ENCODE peak calls at places on chromosome 22, in four cellular contexts. Y, O, J and F are unnamed samples.
A peak's percentile ranks its signal among the peaks of the same experiment; 100 is the strongest.

GRCh38 chr22:29463487-29464088 is 16.4 kb upstream of the NEFH start:
- DNase-seq in Y (no peak), O (no peak), J (no peak), F (no peak)

GRCh38 chr22:35838849-35839646 is 121.4 kb downstream of the APOL5 start:
- DNase-seq in Y (peak; percentile 79), O (peak; percentile 71), J (no peak), F (peak; percentile 27)

GRCh38 chr22:17007852-17008731 is at the start of gene GAB4:
- DNase-seq in Y (no peak), O (no peak), J (no peak), F (no peak)

GRCh38 chr22:30878516-30879365 is 89.8 kb downstream of the MORC2 start:
- DNase-seq in Y (no peak), O (peak; percentile 58), J (no peak), F (no peak)

GRCh38 chr22:30606455-30607299 is at the start of gene TCN2:
- DNase-seq in Y (peak; percentile 93), O (peak; percentile 88), J (peak; percentile 84), F (peak; percentile 68)

GRCh38 chr22:45319319-45319675 is 9.6 kb downstream of the FAM118A start:
- DNase-seq in Y (peak; percentile 61), O (peak; percentile 51), J (no peak), F (no peak)

GRCh38 chr22:28282346-28282745 is 363.3 kb upstream of the PITPNB start:
- DNase-seq in Y (peak; percentile 32), O (no peak), J (no peak), F (no peak)

GRCh38 chr22:35928273-35928798 is 100.3 kb downstream of the RBFOX2 start:
- DNase-seq in Y (no peak), O (no peak), J (no peak), F (no peak)

GRCh38 chr22:29065468-29066190 is 4.0 kb upstream of the C22orf31 start:
- DNase-seq in Y (no peak), O (no peak), J (no peak), F (no peak)

GRCh38 chr22:31586137-31586920 is 75.7 kb downstream of the PISD start:
- DNase-seq in Y (peak; percentile 40), O (peak; percentile 62), J (peak; percentile 71), F (no peak)

GRCh38 chr22:19330865-19331418 is 39.4 kb upstream of the CLTCL1 start:
- DNase-seq in Y (no peak), O (no peak), J (no peak), F (no peak)

GRCh38 chr22:28711820-28712777 is 29.5 kb downstream of the CHEK2 start:
- DNase-seq in Y (peak; percentile 94), O (peak; percentile 64), J (no peak), F (no peak)

GRCh38 chr22:31828739-31829138 is 74.9 kb downstream of the DEPDC5 start:
- DNase-seq in Y (peak; percentile 30), O (no peak), J (no peak), F (no peak)

GRCh38 chr22:36191106-36191836 is 10.3 kb downstream of the APOL4 start:
- DNase-seq in Y (peak; percentile 15), O (no peak), J (peak; percentile 80), F (no peak)

GRCh38 chr22:32237021-32237420 is 18.1 kb downstream of the SLC5A4 start:
- DNase-seq in Y (no peak), O (no peak), J (no peak), F (no peak)

GRCh38 chr22:45163074-45163416 is 680 bp upstream of the NUP50 start:
- DNase-seq in Y (peak; percentile 46), O (peak; percentile 62), J (no peak), F (peak; percentile 36)

GRCh38 chr22:20464096-20464614 is 26.5 kb upstream of the SCARF2 start:
- DNase-seq in Y (no peak), O (no peak), J (no peak), F (no peak)

GRCh38 chr22:45210577-45211431 is 29.9 kb downstream of the KIAA0930 start:
- DNase-seq in Y (no peak), O (no peak), J (no peak), F (no peak)

GRCh38 chr22:19806213-19807160 is 45.9 kb downstream of the TBX1 start:
- DNase-seq in Y (no peak), O (peak; percentile 16), J (no peak), F (peak; percentile 89)

GRCh38 chr22:28002181-28002700 is 83.2 kb upstream of the PITPNB start:
- DNase-seq in Y (no peak), O (no peak), J (no peak), F (no peak)

GRCh38 chr22:49349181-49349835 is 478.4 kb downstream of the BRD1 start:
- DNase-seq in Y (no peak), O (no peak), J (no peak), F (no peak)

GRCh38 chr22:24481641-24482040 is 13.5 kb upstream of the UPB1 start:
- DNase-seq in Y (no peak), O (no peak), J (no peak), F (no peak)

GRCh38 chr22:42642801-42643631 is 2.6 kb upstream of the ATP5MGL start:
- DNase-seq in Y (no peak), O (peak; percentile 48), J (no peak), F (no peak)

GRCh38 chr22:46758867-46759290 is 3.6 kb upstream of the TBC1D22A start:
- DNase-seq in Y (peak; percentile 66), O (peak; percentile 88), J (no peak), F (peak; percentile 65)
- TF ChIP-seq CTCF in Y (peak; percentile 84), O (peak; percentile 74), J (peak; percentile 75), F (peak; percentile 77)

GRCh38 chr22:46446799-46447198 is 90.6 kb downstream of the CELSR1 start:
- DNase-seq in Y (no peak), O (no peak), J (no peak), F (no peak)

GRCh38 chr22:46445771-46446485 is 91.5 kb downstream of the CELSR1 start:
- DNase-seq in Y (no peak), O (no peak), J (no peak), F (no peak)

GRCh38 chr22:46442217-46442853 is 95.1 kb downstream of the CELSR1 start:
- DNase-seq in Y (no peak), O (no peak), J (no peak), F (no peak)

GRCh38 chr22:46443850-46444389 is 93.5 kb downstream of the CELSR1 start:
- DNase-seq in Y (no peak), O (no peak), J (no peak), F (no peak)

DNA sequence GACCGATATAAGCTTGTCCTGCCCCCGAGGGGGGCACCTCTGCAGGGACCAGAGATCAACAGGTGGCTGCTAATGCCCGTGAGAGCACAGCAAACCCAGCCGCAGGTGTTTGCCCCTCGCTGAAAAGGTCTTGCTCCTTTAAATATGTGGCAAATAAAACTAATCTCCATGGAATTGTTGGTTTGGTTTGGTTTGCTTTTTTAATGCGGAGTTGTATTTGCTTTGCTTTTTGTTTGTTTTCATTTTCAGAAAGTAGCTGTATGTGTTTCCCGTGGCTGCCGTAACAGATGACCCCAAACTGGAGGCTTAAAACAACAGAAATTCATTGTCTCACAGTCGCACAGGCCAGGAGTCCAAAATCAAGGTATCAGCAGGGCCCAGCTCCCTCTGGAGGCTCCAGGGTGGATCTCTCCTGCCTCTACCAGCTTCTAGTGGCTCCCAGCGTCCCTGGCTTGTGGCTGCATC is 93.0 kb downstream of the CELSR1 start:
- DNase-seq in Y (no peak), O (no peak), J (no peak), F (no peak)
- TF ChIP-seq CTCF in Y (peak; percentile 23), O (peak; percentile 4), J (no peak), F (no peak)

GRCh38 chr22:22397292-22397870 is 111.2 kb downstream of the ZNF280B start:
- DNase-seq in Y (peak; percentile 17), O (no peak), J (no peak), F (peak; percentile 35)
- TF ChIP-seq CTCF in Y (peak; percentile 6), O (no peak), J (no peak), F (no peak)

GRCh38 chr22:39308614-39309363 is 10.6 kb downstream of the RPL3 start:
- DNase-seq in Y (peak; percentile 96), O (peak; percentile 83), J (peak; percentile 92), F (peak; percentile 79)
- TF ChIP-seq CTCF in Y (peak; percentile 18), O (no peak), J (peak; percentile 27), F (no peak)

DNA sequence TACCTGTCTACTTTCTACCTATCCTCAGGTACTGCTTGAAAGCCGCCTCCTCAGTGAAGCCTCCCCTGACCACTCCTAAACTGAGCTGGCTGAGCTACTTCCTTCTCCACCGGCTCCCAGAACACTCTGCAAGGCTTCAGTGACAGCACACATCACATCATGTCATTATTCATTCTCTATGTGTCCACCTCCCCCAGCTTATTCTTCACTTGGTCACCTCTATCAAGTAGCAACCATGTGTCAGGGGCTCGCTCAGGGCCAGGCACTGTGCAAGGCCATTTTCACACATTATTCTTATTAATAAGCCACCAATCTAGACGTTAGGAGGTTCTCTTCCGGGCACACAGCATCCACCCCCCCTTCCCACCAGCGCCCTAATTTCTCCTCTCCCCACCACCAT is 3.7 kb upstream of the ELFN2 start:
- DNase-seq in Y (no peak), O (no peak), J (no peak), F (no peak)
- TF ChIP-seq CTCF in Y (no peak), O (no peak), J (no peak), F (no peak)

DNA sequence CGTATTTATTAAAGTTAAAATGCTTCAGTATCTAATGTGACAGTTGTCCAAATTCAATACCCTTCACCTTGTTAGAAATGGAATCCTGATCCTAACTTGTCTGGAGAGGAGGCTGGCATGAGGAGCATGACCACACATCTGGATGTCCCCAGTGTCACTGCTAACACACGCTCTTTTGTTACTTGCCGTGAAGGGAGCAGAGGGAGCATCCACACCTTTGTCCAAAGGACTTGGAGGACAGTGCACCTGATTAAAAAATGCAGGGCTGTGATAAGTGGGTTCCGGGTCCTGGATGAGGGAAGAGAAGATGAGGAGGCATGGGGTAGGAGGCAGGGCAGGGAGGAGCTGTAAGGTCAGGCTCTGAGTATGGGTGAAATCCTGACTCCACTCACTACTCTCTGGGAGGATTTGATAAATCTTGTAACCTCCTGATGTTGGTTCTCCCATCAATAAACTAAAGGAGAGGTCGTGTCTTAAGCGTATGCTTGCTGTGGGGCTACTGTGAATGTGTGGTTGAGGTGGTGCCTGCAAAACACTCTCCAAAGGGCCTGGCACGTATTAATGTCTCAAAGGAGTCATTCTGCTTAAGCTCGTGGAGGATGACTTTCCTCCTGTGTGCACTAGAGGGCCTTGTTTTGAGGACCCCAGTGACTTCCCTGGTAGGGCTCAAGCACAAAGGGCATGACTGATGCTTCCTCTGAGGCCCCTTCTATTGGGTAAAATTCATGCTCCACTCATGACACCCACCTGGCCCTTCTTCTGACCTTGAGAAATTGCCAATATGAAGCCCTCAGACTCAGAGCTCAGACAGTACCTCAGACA is 16.8 kb upstream of the IGLL5 start:
- DNase-seq in Y (no peak), O (no peak), J (no peak), F (no peak)
- TF ChIP-seq CTCF in Y (no peak), O (no peak), J (no peak), F (no peak)

GRCh38 chr22:33756508-33756949 is 163.7 kb downstream of the LARGE1 start:
- DNase-seq in Y (no peak), O (peak; percentile 9), J (no peak), F (no peak)
- TF ChIP-seq CTCF in Y (no peak), O (peak; percentile 11), J (no peak), F (no peak)

DNA sequence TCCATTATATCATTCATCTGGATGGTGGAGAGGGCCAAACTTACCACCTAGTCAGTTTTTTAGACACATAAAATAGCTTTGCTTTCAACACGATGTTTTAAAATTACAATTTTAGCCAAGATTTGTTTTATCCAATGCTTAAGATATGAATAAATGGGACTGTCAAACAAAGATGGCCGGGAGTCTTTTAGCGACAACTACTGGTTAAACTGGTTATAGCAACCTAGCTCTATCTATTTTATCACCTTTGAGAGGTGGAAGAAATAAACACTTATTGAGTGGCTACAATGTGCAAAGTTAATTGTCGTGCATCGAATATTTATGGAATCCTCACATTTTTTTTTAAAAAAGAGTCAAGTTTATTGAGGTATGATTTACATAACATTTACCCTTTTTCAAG is 279.8 kb downstream of the MIAT start:
- DNase-seq in Y (no peak), O (no peak), J (no peak), F (no peak)
- TF ChIP-seq CTCF in Y (peak; percentile 6), O (no peak), J (no peak), F (no peak)